ENCODE peak calls at places on chromosomes 13 and 19, in four cellular contexts. One of them, this sample, is unnamed.

GRCh38 chr19:33196446-33197193 is 2.5 kb downstream of the LRP3 start:
- DNase-seq in IMR-90: no peak
- DNase-seq in K562: no peak
- DNase-seq in endothelial cell of umbilical vein: no peak
- DNase-seq in this sample: no peak

GRCh38 chr19:45767410-45767880 is 1.6 kb downstream of the SIX5 start:
- DNase-seq in IMR-90: peak
- DNase-seq in K562: peak
- DNase-seq in endothelial cell of umbilical vein: peak
- DNase-seq in this sample: no peak

GRCh38 chr13:80669112-80669511 is 328.2 kb upstream of the SPRY2 start:
- DNase-seq in IMR-90: no peak
- DNase-seq in K562: no peak
- DNase-seq in endothelial cell of umbilical vein: no peak
- DNase-seq in this sample: no peak

GRCh38 chr13:102836471-102836870 is 9.4 kb upstream of the ERCC5 start:
- DNase-seq in IMR-90: no peak
- DNase-seq in K562: no peak
- DNase-seq in endothelial cell of umbilical vein: no peak
- DNase-seq in this sample: no peak

GRCh38 chr19:19321143-19321577 is 531 bp downstream of the MAU2 start:
- DNase-seq in IMR-90: no peak
- DNase-seq in K562: peak
- DNase-seq in endothelial cell of umbilical vein: peak
- DNase-seq in this sample: no peak

GRCh38 chr13:75331792-75332349 is 150.1 kb downstream of the TBC1D4 start:
- DNase-seq in IMR-90: no peak
- DNase-seq in K562: no peak
- DNase-seq in endothelial cell of umbilical vein: no peak
- DNase-seq in this sample: no peak

GRCh38 chr19:18915639-18916038 is 3.5 kb downstream of the COPE start:
- DNase-seq in IMR-90: peak
- DNase-seq in K562: no peak
- DNase-seq in endothelial cell of umbilical vein: peak
- DNase-seq in this sample: no peak

GRCh38 chr19:10852098-10852800 is 4.0 kb downstream of the C19orf38 start:
- DNase-seq in IMR-90: peak
- DNase-seq in K562: no peak
- DNase-seq in endothelial cell of umbilical vein: no peak
- DNase-seq in this sample: no peak

GRCh38 chr13:30466841-30467252 is 1.1 kb upstream of the HMGB1 start:
- DNase-seq in IMR-90: peak
- DNase-seq in K562: no peak
- DNase-seq in endothelial cell of umbilical vein: no peak
- DNase-seq in this sample: no peak

GRCh38 chr19:17211547-17212446 is 3.4 kb upstream of the USE1 start:
- DNase-seq in IMR-90: no peak
- DNase-seq in K562: no peak
- DNase-seq in endothelial cell of umbilical vein: no peak
- DNase-seq in this sample: no peak

GRCh38 chr19:17213334-17213733 is 1.8 kb upstream of the USE1 start:
- DNase-seq in IMR-90: no peak
- DNase-seq in K562: no peak
- DNase-seq in endothelial cell of umbilical vein: no peak
- DNase-seq in this sample: no peak

GRCh38 chr19:17216058-17216670 is 1.0 kb downstream of the USE1 start:
- DNase-seq in IMR-90: no peak
- DNase-seq in K562: peak
- DNase-seq in endothelial cell of umbilical vein: no peak
- DNase-seq in this sample: no peak

GRCh38 chr19:17214531-17215124 is 529 bp upstream of the USE1 start:
- DNase-seq in IMR-90: no peak
- DNase-seq in K562: peak
- DNase-seq in endothelial cell of umbilical vein: peak
- DNase-seq in this sample: no peak

DNA sequence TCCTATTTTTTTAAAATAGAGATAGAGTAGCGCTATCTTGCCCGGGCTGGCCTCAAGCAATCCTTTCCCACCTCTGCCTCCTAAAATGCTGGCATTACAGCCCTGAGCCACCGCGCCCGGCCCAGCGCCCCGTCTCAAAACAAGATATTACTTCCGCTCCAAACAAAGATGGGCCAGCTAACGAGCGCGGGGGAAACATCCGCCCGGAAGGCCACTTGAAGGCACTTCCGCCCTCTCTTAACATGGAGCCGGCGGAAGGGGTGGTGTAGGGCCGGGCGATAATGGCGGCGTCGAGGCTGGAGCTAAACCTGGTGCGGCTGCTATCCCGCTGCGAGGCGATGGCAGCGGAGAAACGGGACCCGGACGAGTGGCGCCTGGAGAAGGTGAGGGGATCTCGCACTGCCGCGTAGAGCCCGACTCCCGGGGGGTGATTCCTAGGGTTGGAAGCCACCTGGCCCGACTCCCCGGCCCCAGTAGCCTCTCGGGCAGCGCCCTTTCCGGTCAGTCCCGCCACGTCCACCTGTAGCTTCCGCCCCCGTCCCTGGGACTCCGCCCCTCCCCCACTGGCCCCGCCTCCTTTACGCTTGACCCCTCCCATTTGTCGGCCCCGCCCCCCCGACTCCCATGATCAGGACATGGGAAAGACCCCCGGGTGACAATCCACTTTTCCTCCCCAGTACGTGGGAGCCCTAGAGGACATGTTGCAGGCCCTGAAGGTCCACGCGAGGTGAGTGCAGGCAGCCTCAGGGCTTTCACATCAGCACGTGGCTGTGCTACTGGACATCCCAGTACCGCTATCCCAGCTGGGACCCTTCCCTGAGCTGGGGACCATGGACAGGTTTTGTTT is at the start of gene USE1:
- DNase-seq in IMR-90: peak
- DNase-seq in K562: peak
- DNase-seq in endothelial cell of umbilical vein: peak
- DNase-seq in this sample: peak
- TF ChIP-seq FOS in IMR-90: no peak
- TF ChIP-seq FOS in K562: no peak
- TF ChIP-seq FOS in endothelial cell of umbilical vein: no peak
- TF ChIP-seq FOS in this sample: no peak

DNA sequence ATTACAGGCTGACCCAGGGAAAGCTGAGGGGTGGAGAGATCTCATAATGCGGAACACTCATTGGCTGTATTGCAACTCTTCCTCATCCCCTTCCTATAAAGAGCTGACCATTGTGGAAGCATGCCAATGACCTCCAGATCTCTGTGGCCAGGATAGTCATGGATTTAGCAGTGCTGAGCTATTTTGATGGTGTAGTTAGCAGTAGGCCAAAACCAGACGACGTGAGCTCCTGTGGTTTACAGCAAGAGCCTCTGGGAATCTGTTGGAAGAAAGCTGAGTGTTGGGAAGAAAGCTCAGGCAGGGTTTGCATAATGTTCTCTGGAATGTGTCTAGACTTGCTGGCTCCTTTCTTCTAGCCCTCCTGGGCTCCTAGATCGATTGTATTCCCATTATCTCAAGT is 187.5 kb upstream of the GPC6 start:
- DNase-seq in IMR-90: peak
- DNase-seq in K562: no peak
- DNase-seq in endothelial cell of umbilical vein: no peak
- DNase-seq in this sample: no peak
- TF ChIP-seq FOS in IMR-90: no peak
- TF ChIP-seq FOS in K562: no peak
- TF ChIP-seq FOS in endothelial cell of umbilical vein: no peak
- TF ChIP-seq FOS in this sample: no peak

DNA sequence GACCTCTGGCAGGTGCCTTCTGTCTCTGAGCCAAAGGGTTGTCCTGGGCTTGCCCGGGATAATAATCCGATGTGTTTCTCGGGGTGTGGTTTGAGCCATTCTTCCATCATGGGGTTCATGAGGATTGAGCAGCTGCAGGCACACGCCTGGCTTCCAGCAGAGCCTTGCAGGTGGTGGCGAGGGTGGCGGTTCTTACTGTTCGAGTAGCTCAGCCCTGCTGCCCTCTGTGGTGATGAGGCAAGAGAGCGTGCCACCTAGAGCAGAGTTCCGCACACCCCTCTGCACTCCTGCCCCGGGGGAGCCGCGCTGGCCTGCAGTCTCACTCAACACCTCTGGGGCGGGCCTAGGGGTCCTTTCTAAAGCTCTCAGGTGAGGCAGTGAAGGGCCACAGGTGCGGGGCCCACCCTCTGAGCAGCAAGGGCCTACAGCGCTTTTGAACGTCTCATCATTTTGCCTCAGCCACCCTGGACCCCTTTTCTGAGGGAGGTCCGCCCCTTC is 3.8 kb downstream of the SCN1B start:
- DNase-seq in IMR-90: no peak
- DNase-seq in K562: no peak
- DNase-seq in endothelial cell of umbilical vein: no peak
- DNase-seq in this sample: no peak
- TF ChIP-seq FOS in IMR-90: no peak
- TF ChIP-seq FOS in K562: no peak
- TF ChIP-seq FOS in endothelial cell of umbilical vein: no peak
- TF ChIP-seq FOS in this sample: no peak

GRCh38 chr19:29771708-29772415 is 39.9 kb upstream of the CCNE1 start:
- DNase-seq in IMR-90: peak
- DNase-seq in K562: peak
- DNase-seq in endothelial cell of umbilical vein: peak
- DNase-seq in this sample: no peak
- TF ChIP-seq FOS in IMR-90: no peak
- TF ChIP-seq FOS in K562: no peak
- TF ChIP-seq FOS in endothelial cell of umbilical vein: no peak
- TF ChIP-seq FOS in this sample: no peak

GRCh38 chr19:8251025-8251472 is 41.9 kb downstream of the CERS4 start:
- DNase-seq in IMR-90: peak
- DNase-seq in K562: no peak
- DNase-seq in endothelial cell of umbilical vein: no peak
- DNase-seq in this sample: no peak
- TF ChIP-seq FOS in IMR-90: no peak
- TF ChIP-seq FOS in K562: no peak
- TF ChIP-seq FOS in endothelial cell of umbilical vein: no peak
- TF ChIP-seq FOS in this sample: no peak

GRCh38 chr19:55333870-55334269 is 5.8 kb upstream of the KMT5C start:
- DNase-seq in IMR-90: no peak
- DNase-seq in K562: no peak
- DNase-seq in endothelial cell of umbilical vein: no peak
- DNase-seq in this sample: no peak
- TF ChIP-seq FOS in IMR-90: no peak
- TF ChIP-seq FOS in K562: no peak
- TF ChIP-seq FOS in endothelial cell of umbilical vein: no peak
- TF ChIP-seq FOS in this sample: no peak

DNA sequence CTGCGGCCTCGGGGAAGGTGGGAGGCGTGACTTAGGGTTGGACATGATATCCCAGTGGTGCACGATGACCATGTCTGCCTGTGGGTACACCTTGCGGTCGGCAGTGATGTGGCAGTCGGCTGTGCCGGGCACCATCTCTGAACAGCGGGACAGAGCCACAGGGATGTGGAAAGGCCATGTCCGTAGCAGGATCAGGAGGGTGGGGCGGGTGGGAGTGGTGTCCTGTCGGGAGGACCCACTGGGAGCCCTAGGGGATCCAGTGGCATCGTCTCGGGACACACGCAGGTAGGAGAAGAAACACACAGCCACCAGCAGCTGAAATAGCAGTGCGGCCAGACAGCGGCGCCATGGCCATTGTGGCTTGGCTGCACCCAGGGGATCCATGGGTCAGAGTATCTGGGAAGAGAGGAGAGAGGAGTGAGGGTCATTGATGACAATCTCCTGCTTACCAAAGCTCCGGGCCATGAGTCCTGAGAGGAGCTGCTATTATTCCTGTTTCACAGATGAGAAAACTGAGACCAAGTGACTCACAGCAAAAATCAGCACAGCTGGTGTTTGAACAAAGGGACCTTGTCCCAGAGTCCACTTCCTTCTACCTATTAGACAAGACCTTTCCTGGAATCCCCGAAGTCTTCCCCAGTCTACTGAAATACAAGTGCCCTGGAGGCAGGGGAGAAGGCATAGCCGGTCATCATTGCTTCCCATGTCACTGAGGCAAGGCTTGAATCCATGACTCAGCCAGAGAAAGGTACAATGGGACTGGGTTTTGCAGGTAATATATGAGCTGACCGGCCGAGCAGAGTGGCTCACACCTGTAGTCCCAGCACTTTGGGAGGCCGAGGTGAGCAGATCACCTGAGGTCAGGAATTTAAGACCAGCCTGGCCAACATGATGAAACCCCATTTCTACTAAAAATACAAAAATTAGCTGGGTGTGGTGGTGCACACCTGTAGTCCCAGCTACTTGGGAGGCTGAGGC is 5.2 kb upstream of the FUT6 start:
- DNase-seq in IMR-90: no peak
- DNase-seq in K562: no peak
- DNase-seq in endothelial cell of umbilical vein: no peak
- DNase-seq in this sample: no peak
- TF ChIP-seq FOS in IMR-90: no peak
- TF ChIP-seq FOS in K562: no peak
- TF ChIP-seq FOS in endothelial cell of umbilical vein: no peak
- TF ChIP-seq FOS in this sample: no peak

GRCh38 chr19:5975388-5975728 is 2.6 kb downstream of the RANBP3 start:
- DNase-seq in IMR-90: no peak
- DNase-seq in K562: no peak
- DNase-seq in endothelial cell of umbilical vein: no peak
- DNase-seq in this sample: no peak

GRCh38 chr19:5973867-5974635 is 3.9 kb downstream of the RANBP3 start:
- DNase-seq in IMR-90: no peak
- DNase-seq in K562: no peak
- DNase-seq in endothelial cell of umbilical vein: no peak
- DNase-seq in this sample: no peak

GRCh38 chr19:5973376-5973775 is 4.6 kb downstream of the RANBP3 start:
- DNase-seq in IMR-90: no peak
- DNase-seq in K562: no peak
- DNase-seq in endothelial cell of umbilical vein: no peak
- DNase-seq in this sample: no peak

GRCh38 chr19:5976768-5977167 is 1.2 kb downstream of the RANBP3 start:
- DNase-seq in IMR-90: no peak
- DNase-seq in K562: no peak
- DNase-seq in endothelial cell of umbilical vein: no peak
- DNase-seq in this sample: no peak

GRCh38 chr19:5974721-5975387 is 3.1 kb downstream of the RANBP3 start:
- DNase-seq in IMR-90: peak
- DNase-seq in K562: no peak
- DNase-seq in endothelial cell of umbilical vein: no peak
- DNase-seq in this sample: peak
- TF ChIP-seq FOS in IMR-90: no peak
- TF ChIP-seq FOS in K562: no peak
- TF ChIP-seq FOS in endothelial cell of umbilical vein: no peak
- TF ChIP-seq FOS in this sample: no peak

This sample was measured in GM12878.